ENCODE peak calls at places on chromosome 17, in ten cellular contexts. One of them, this sample, is unnamed.

GRCh38 chr17:74513987-74514631 is 17.2 kb downstream of the CD300LB start:
- DNase-seq in KBM-7: peak; percentile 56
- DNase-seq in AML-193: no peak
- DNase-seq in EL: peak; percentile 50
- DNase-seq in naive B cell: peak; percentile 59
- DNase-seq in activated CD8-positive, alpha-beta memory T cell treated with anti-CD3 and anti-CD28 coated beads for 1 hour: no peak
- DNase-seq in cardiac muscle cell: peak; percentile 52
- DNase-seq in amniotic stem cell: no peak
- DNase-seq in OCI-M1: peak; percentile 63
- DNase-seq in uterus: no peak
- DNase-seq in this sample: peak; percentile 17

GRCh38 chr17:74815067-74815466 is 38.9 kb upstream of the NAT9 start:
- DNase-seq in KBM-7: no peak
- DNase-seq in AML-193: no peak
- DNase-seq in EL: no peak
- DNase-seq in naive B cell: no peak
- DNase-seq in activated CD8-positive, alpha-beta memory T cell treated with anti-CD3 and anti-CD28 coated beads for 1 hour: no peak
- DNase-seq in cardiac muscle cell: no peak
- DNase-seq in amniotic stem cell: no peak
- DNase-seq in OCI-M1: no peak
- DNase-seq in uterus: no peak
- DNase-seq in this sample: no peak

GRCh38 chr17:21814776-21815175 is 122.5 kb downstream of the KCNJ18 start:
- DNase-seq in KBM-7: no peak
- DNase-seq in AML-193: no peak
- DNase-seq in EL: no peak
- DNase-seq in naive B cell: no peak
- DNase-seq in activated CD8-positive, alpha-beta memory T cell treated with anti-CD3 and anti-CD28 coated beads for 1 hour: no peak
- DNase-seq in cardiac muscle cell: no peak
- DNase-seq in amniotic stem cell: no peak
- DNase-seq in OCI-M1: no peak
- DNase-seq in uterus: no peak
- DNase-seq in this sample: no peak

GRCh38 chr17:38402897-38403296 is 25.4 kb upstream of the ARHGAP23 start:
- DNase-seq in KBM-7: no peak
- DNase-seq in AML-193: no peak
- DNase-seq in EL: no peak
- DNase-seq in naive B cell: no peak
- DNase-seq in activated CD8-positive, alpha-beta memory T cell treated with anti-CD3 and anti-CD28 coated beads for 1 hour: no peak
- DNase-seq in cardiac muscle cell: no peak
- DNase-seq in amniotic stem cell: no peak
- DNase-seq in OCI-M1: no peak
- DNase-seq in uterus: no peak
- DNase-seq in this sample: no peak

GRCh38 chr17:45229681-45230409 is 8.2 kb downstream of the FMNL1 start:
- DNase-seq in KBM-7: no peak
- DNase-seq in AML-193: no peak
- DNase-seq in EL: no peak
- DNase-seq in naive B cell: no peak
- DNase-seq in activated CD8-positive, alpha-beta memory T cell treated with anti-CD3 and anti-CD28 coated beads for 1 hour: no peak
- DNase-seq in cardiac muscle cell: peak; percentile 33
- DNase-seq in amniotic stem cell: no peak
- DNase-seq in OCI-M1: no peak
- DNase-seq in uterus: no peak
- DNase-seq in this sample: no peak

GRCh38 chr17:40035162-40035559 is 19.0 kb downstream of the MED24 start:
- DNase-seq in KBM-7: peak; percentile 54
- DNase-seq in AML-193: peak; percentile 13
- DNase-seq in EL: peak; percentile 39
- DNase-seq in naive B cell: no peak
- DNase-seq in activated CD8-positive, alpha-beta memory T cell treated with anti-CD3 and anti-CD28 coated beads for 1 hour: no peak
- DNase-seq in cardiac muscle cell: peak; percentile 67
- DNase-seq in amniotic stem cell: no peak
- DNase-seq in OCI-M1: peak; percentile 10
- DNase-seq in uterus: no peak
- DNase-seq in this sample: peak; percentile 69

GRCh38 chr17:77191266-77191665 is 50.5 kb downstream of the SEC14L1 start:
- DNase-seq in KBM-7: no peak
- DNase-seq in AML-193: no peak
- DNase-seq in EL: no peak
- DNase-seq in naive B cell: no peak
- DNase-seq in activated CD8-positive, alpha-beta memory T cell treated with anti-CD3 and anti-CD28 coated beads for 1 hour: no peak
- DNase-seq in cardiac muscle cell: no peak
- DNase-seq in amniotic stem cell: no peak
- DNase-seq in OCI-M1: no peak
- DNase-seq in uterus: no peak
- DNase-seq in this sample: no peak

GRCh38 chr17:57073626-57074025 is 11.4 kb upstream of the AKAP1 start:
- DNase-seq in KBM-7: no peak
- DNase-seq in AML-193: no peak
- DNase-seq in EL: no peak
- DNase-seq in naive B cell: no peak
- DNase-seq in activated CD8-positive, alpha-beta memory T cell treated with anti-CD3 and anti-CD28 coated beads for 1 hour: no peak
- DNase-seq in cardiac muscle cell: no peak
- DNase-seq in amniotic stem cell: no peak
- DNase-seq in OCI-M1: no peak
- DNase-seq in uterus: no peak
- DNase-seq in this sample: no peak

GRCh38 chr17:61687769-61688168 is 96.8 kb upstream of the NACA2 start:
- DNase-seq in KBM-7: no peak
- DNase-seq in AML-193: no peak
- DNase-seq in EL: no peak
- DNase-seq in naive B cell: no peak
- DNase-seq in activated CD8-positive, alpha-beta memory T cell treated with anti-CD3 and anti-CD28 coated beads for 1 hour: no peak
- DNase-seq in cardiac muscle cell: no peak
- DNase-seq in amniotic stem cell: no peak
- DNase-seq in OCI-M1: no peak
- DNase-seq in uterus: no peak
- DNase-seq in this sample: no peak

GRCh38 chr17:40058151-40058784 is 4.1 kb upstream of the MED24 start:
- DNase-seq in KBM-7: no peak
- DNase-seq in AML-193: no peak
- DNase-seq in EL: no peak
- DNase-seq in naive B cell: no peak
- DNase-seq in activated CD8-positive, alpha-beta memory T cell treated with anti-CD3 and anti-CD28 coated beads for 1 hour: no peak
- DNase-seq in cardiac muscle cell: peak; percentile 59
- DNase-seq in amniotic stem cell: no peak
- DNase-seq in OCI-M1: peak; percentile 65
- DNase-seq in uterus: no peak
- DNase-seq in this sample: no peak

GRCh38 chr17:38558751-38559024 is 47.1 kb downstream of the SRCIN1 start:
- DNase-seq in KBM-7: peak; percentile 36
- DNase-seq in AML-193: no peak
- DNase-seq in EL: no peak
- DNase-seq in naive B cell: no peak
- DNase-seq in activated CD8-positive, alpha-beta memory T cell treated with anti-CD3 and anti-CD28 coated beads for 1 hour: no peak
- DNase-seq in cardiac muscle cell: no peak
- DNase-seq in amniotic stem cell: no peak
- DNase-seq in OCI-M1: no peak
- DNase-seq in uterus: peak; percentile 27
- DNase-seq in this sample: no peak

GRCh38 chr17:5437721-5438317 is 1.1 kb downstream of the C1QBP start:
- DNase-seq in KBM-7: no peak
- DNase-seq in AML-193: no peak
- DNase-seq in EL: peak; percentile 87
- DNase-seq in naive B cell: no peak
- DNase-seq in activated CD8-positive, alpha-beta memory T cell treated with anti-CD3 and anti-CD28 coated beads for 1 hour: no peak
- DNase-seq in cardiac muscle cell: no peak
- DNase-seq in amniotic stem cell: no peak
- DNase-seq in OCI-M1: no peak
- DNase-seq in uterus: no peak
- DNase-seq in this sample: no peak

GRCh38 chr17:57630736-57631135 is 114.4 kb downstream of the CCDC182 start:
- DNase-seq in KBM-7: no peak
- DNase-seq in AML-193: no peak
- DNase-seq in EL: no peak
- DNase-seq in naive B cell: no peak
- DNase-seq in activated CD8-positive, alpha-beta memory T cell treated with anti-CD3 and anti-CD28 coated beads for 1 hour: no peak
- DNase-seq in cardiac muscle cell: no peak
- DNase-seq in amniotic stem cell: no peak
- DNase-seq in OCI-M1: no peak
- DNase-seq in uterus: no peak
- DNase-seq in this sample: no peak

GRCh38 chr17:5122586-5123342 is 6.9 kb downstream of the USP6 start:
- DNase-seq in KBM-7: no peak
- DNase-seq in AML-193: no peak
- DNase-seq in EL: peak; percentile 30
- DNase-seq in naive B cell: peak; percentile 29
- DNase-seq in activated CD8-positive, alpha-beta memory T cell treated with anti-CD3 and anti-CD28 coated beads for 1 hour: no peak
- DNase-seq in cardiac muscle cell: peak; percentile 29
- DNase-seq in amniotic stem cell: no peak
- DNase-seq in OCI-M1: no peak
- DNase-seq in uterus: no peak
- DNase-seq in this sample: no peak

GRCh38 chr17:80082403-80083135 is 18.8 kb upstream of the GAA start:
- DNase-seq in KBM-7: peak; percentile 69
- DNase-seq in AML-193: peak; percentile 76
- DNase-seq in EL: peak; percentile 67
- DNase-seq in naive B cell: peak; percentile 46
- DNase-seq in activated CD8-positive, alpha-beta memory T cell treated with anti-CD3 and anti-CD28 coated beads for 1 hour: peak; percentile 12
- DNase-seq in cardiac muscle cell: peak; percentile 84
- DNase-seq in amniotic stem cell: peak; percentile 64
- DNase-seq in OCI-M1: peak; percentile 73
- DNase-seq in uterus: peak; percentile 70
- DNase-seq in this sample: peak; percentile 73

GRCh38 chr17:80317706-80317980 is 57.0 kb downstream of the RNF213 start:
- DNase-seq in KBM-7: no peak
- DNase-seq in AML-193: no peak
- DNase-seq in EL: no peak
- DNase-seq in naive B cell: no peak
- DNase-seq in activated CD8-positive, alpha-beta memory T cell treated with anti-CD3 and anti-CD28 coated beads for 1 hour: no peak
- DNase-seq in cardiac muscle cell: no peak
- DNase-seq in amniotic stem cell: no peak
- DNase-seq in OCI-M1: no peak
- DNase-seq in uterus: no peak
- DNase-seq in this sample: no peak

GRCh38 chr17:61235821-61236197 is 163.8 kb upstream of the TBX2 start:
- DNase-seq in KBM-7: no peak
- DNase-seq in AML-193: no peak
- DNase-seq in EL: peak; percentile 52
- DNase-seq in naive B cell: no peak
- DNase-seq in activated CD8-positive, alpha-beta memory T cell treated with anti-CD3 and anti-CD28 coated beads for 1 hour: no peak
- DNase-seq in cardiac muscle cell: peak; percentile 64
- DNase-seq in amniotic stem cell: no peak
- DNase-seq in OCI-M1: no peak
- DNase-seq in uterus: no peak
- DNase-seq in this sample: peak; percentile 94

GRCh38 chr17:43644081-43644480 is 17.6 kb downstream of the MEOX1 start:
- DNase-seq in KBM-7: no peak
- DNase-seq in AML-193: no peak
- DNase-seq in EL: no peak
- DNase-seq in naive B cell: no peak
- DNase-seq in activated CD8-positive, alpha-beta memory T cell treated with anti-CD3 and anti-CD28 coated beads for 1 hour: no peak
- DNase-seq in cardiac muscle cell: no peak
- DNase-seq in amniotic stem cell: no peak
- DNase-seq in OCI-M1: no peak
- DNase-seq in uterus: no peak
- DNase-seq in this sample: no peak

GRCh38 chr17:35084987-35085386 is 21.5 kb upstream of the RFFL start:
- DNase-seq in KBM-7: no peak
- DNase-seq in AML-193: no peak
- DNase-seq in EL: peak; percentile 76
- DNase-seq in naive B cell: no peak
- DNase-seq in activated CD8-positive, alpha-beta memory T cell treated with anti-CD3 and anti-CD28 coated beads for 1 hour: no peak
- DNase-seq in cardiac muscle cell: no peak
- DNase-seq in amniotic stem cell: no peak
- DNase-seq in OCI-M1: no peak
- DNase-seq in uterus: no peak
- DNase-seq in this sample: no peak

GRCh38 chr17:46273541-46274236 is 21.2 kb upstream of the LRRC37A start:
- DNase-seq in KBM-7: no peak
- DNase-seq in AML-193: no peak
- DNase-seq in EL: no peak
- DNase-seq in naive B cell: no peak
- DNase-seq in activated CD8-positive, alpha-beta memory T cell treated with anti-CD3 and anti-CD28 coated beads for 1 hour: no peak
- DNase-seq in cardiac muscle cell: no peak
- DNase-seq in amniotic stem cell: no peak
- DNase-seq in OCI-M1: no peak
- DNase-seq in uterus: no peak
- DNase-seq in this sample: no peak

GRCh38 chr17:43591750-43592562 is 45.8 kb upstream of the ETV4 start:
- DNase-seq in KBM-7: no peak
- DNase-seq in AML-193: no peak
- DNase-seq in EL: peak; percentile 93
- DNase-seq in naive B cell: no peak
- DNase-seq in activated CD8-positive, alpha-beta memory T cell treated with anti-CD3 and anti-CD28 coated beads for 1 hour: no peak
- DNase-seq in cardiac muscle cell: peak; percentile 90
- DNase-seq in amniotic stem cell: peak; percentile 79
- DNase-seq in OCI-M1: no peak
- DNase-seq in uterus: peak; percentile 87
- DNase-seq in this sample: no peak

GRCh38 chr17:81735181-81736102 is 23.4 kb downstream of the SLC25A10 start:
- DNase-seq in KBM-7: peak; percentile 91
- DNase-seq in AML-193: peak; percentile 100
- DNase-seq in EL: peak; percentile 56
- DNase-seq in naive B cell: peak; percentile 34
- DNase-seq in activated CD8-positive, alpha-beta memory T cell treated with anti-CD3 and anti-CD28 coated beads for 1 hour: no peak
- DNase-seq in cardiac muscle cell: peak; percentile 17
- DNase-seq in amniotic stem cell: no peak
- DNase-seq in OCI-M1: peak; percentile 89
- DNase-seq in uterus: no peak
- DNase-seq in this sample: no peak